ENCODE peak calls at places on chromosomes 7 and 10, in four cellular contexts. T is K562, G is HepG2, R is H1. P is an unnamed sample.

GRCh38 chr10:127922675-127923366 is 15.9 kb downstream of the PTPRE start:
- DNase-seq in R (no peak), G (peak), T (no peak), P (peak)

GRCh38 chr7:159096736-159097581 is 47.7 kb downstream of the VIPR2 start:
- DNase-seq in R (peak), T (no peak), G (no peak), P (no peak)

GRCh38 chr10:71439670-71440425 is 43.1 kb downstream of the CDH23 start:
- DNase-seq in G (no peak), T (no peak), R (no peak), P (no peak)

GRCh38 chr7:16318989-16319915 is 102.1 kb downstream of the CRPPA start:
- DNase-seq in T (no peak), G (no peak), R (no peak), P (peak)

GRCh38 chr7:128869138-128869943 is 6.7 kb downstream of the ATP6V1F start:
- DNase-seq in T (no peak), R (peak), G (no peak), P (no peak)

GRCh38 chr10:60842694-60843093 is 64.4 kb downstream of the CDK1 start:
- DNase-seq in R (no peak), T (no peak), G (no peak), P (no peak)

GRCh38 chr10:14712991-14713422 is 61.7 kb downstream of the FAM107B start:
- DNase-seq in G (peak), T (no peak), R (no peak), P (no peak)

GRCh38 chr10:102651455-102652169 is 7.3 kb downstream of the TRIM8 start:
- DNase-seq in R (no peak), T (no peak), G (no peak), P (no peak)

GRCh38 chr7:3063016-3063753 is 19.5 kb upstream of the CARD11 start:
- DNase-seq in R (no peak), G (no peak), T (no peak), P (no peak)

GRCh38 chr10:124002391-124003069 is 90.9 kb downstream of the CHST15 start:
- DNase-seq in G (no peak), R (no peak), T (no peak), P (no peak)

GRCh38 chr7:1812693-1813393 is 142.8 kb downstream of the ELFN1 start:
- DNase-seq in G (no peak), R (no peak), T (no peak), P (no peak)
- TF ChIP-seq FOSL1 in G (no peak), R (no peak), T (no peak), P (no peak)

GRCh38 chr7:74430961-74431466 is 22.7 kb upstream of the GTF2IRD1 start:
- DNase-seq in G (no peak), T (no peak), R (peak), P (no peak)
- TF ChIP-seq FOSL1 in G (no peak), T (no peak), R (no peak), P (no peak)

GRCh38 chr7:77242535-77242934 is 42.9 kb upstream of the FGL2 start:
- DNase-seq in R (no peak), T (no peak), G (no peak), P (no peak)
- TF ChIP-seq FOSL1 in R (no peak), T (no peak), G (no peak), P (no peak)

GRCh38 chr7:82593780-82594179 is 150.2 kb upstream of the CACNA2D1 start:
- DNase-seq in G (no peak), T (no peak), R (no peak), P (no peak)
- TF ChIP-seq FOSL1 in G (no peak), T (no peak), R (no peak), P (no peak)

GRCh38 chr7:104845541-104845940 is 168.5 kb upstream of the KMT2E start:
- DNase-seq in G (no peak), T (no peak), R (no peak), P (no peak)
- TF ChIP-seq FOSL1 in G (no peak), T (no peak), R (no peak), P (no peak)

GRCh38 chr7:157612009-157612663 is 275.3 kb downstream of the DNAJB6 start:
- DNase-seq in T (no peak), G (no peak), R (no peak), P (no peak)

GRCh38 chr7:157610671-157611295 is 274.0 kb downstream of the DNAJB6 start:
- DNase-seq in R (no peak), G (no peak), T (no peak), P (no peak)

GRCh38 chr7:157609516-157609915 is 272.7 kb downstream of the DNAJB6 start:
- DNase-seq in R (no peak), G (no peak), T (no peak), P (no peak)

GRCh38 chr7:157611341-157611740 is 274.5 kb downstream of the DNAJB6 start:
- DNase-seq in R (no peak), G (no peak), T (no peak), P (no peak)

GRCh38 chr7:157609932-157610640 is 273.3 kb downstream of the DNAJB6 start:
- DNase-seq in T (no peak), R (no peak), G (no peak), P (no peak)
- TF ChIP-seq FOSL1 in T (no peak), R (no peak), G (no peak), P (no peak)

GRCh38 chr10:24597961-24598360 is 125.7 kb downstream of the ARHGAP21 start:
- DNase-seq in G (no peak), R (no peak), T (no peak), P (no peak)

GRCh38 chr10:24597426-24597825 is 126.3 kb downstream of the ARHGAP21 start:
- DNase-seq in R (no peak), G (no peak), T (no peak), P (no peak)

GRCh38 chr10:24603333-24603732 is 120.4 kb downstream of the ARHGAP21 start:
- DNase-seq in G (no peak), T (no peak), R (no peak), P (no peak)
- TF ChIP-seq FOSL1 in G (no peak), T (no peak), R (no peak), P (peak)

GRCh38 chr7:81025360-81025759 is 106.5 kb upstream of the SEMA3C start:
- DNase-seq in T (no peak), R (no peak), G (no peak), P (no peak)
- TF ChIP-seq FOSL1 in T (no peak), R (no peak), G (no peak), P (no peak)